ENCODE peak calls at places on chromosomes 12 and 14, in four cellular contexts. One of them, this sample, is unnamed.
A peak's percentile ranks its signal among the peaks of the same experiment; 100 is the strongest.

GRCh38 chr12:75329918-75330826 is at the start of gene CAPS2:
- DNase-seq in A549: peak; percentile 81
- DNase-seq in stimulated activated CD8-positive, alpha-beta memory T cell treated with anti-CD3 and anti-CD28 coated beads, Interleukin-2, amount 100 ng/mL, for 48 hours: peak; percentile 54
- DNase-seq in left kidney: peak; percentile 96
- DNase-seq in this sample: peak; percentile 64

GRCh38 chr14:104247336-104248202 is 109.2 kb downstream of the KIF26A start:
- DNase-seq in left kidney: no peak
- DNase-seq in stimulated activated CD8-positive, alpha-beta memory T cell treated with anti-CD3 and anti-CD28 coated beads, Interleukin-2, amount 100 ng/mL, for 48 hours: no peak
- DNase-seq in A549: no peak
- DNase-seq in this sample: no peak

GRCh38 chr12:29796823-29797263 is 13.1 kb upstream of the TMTC1 start:
- DNase-seq in left kidney: peak; percentile 44
- DNase-seq in A549: no peak
- DNase-seq in stimulated activated CD8-positive, alpha-beta memory T cell treated with anti-CD3 and anti-CD28 coated beads, Interleukin-2, amount 100 ng/mL, for 48 hours: no peak
- DNase-seq in this sample: peak; percentile 83

GRCh38 chr12:78933014-78933413 is 68.4 kb downstream of the SYT1 start:
- DNase-seq in left kidney: no peak
- DNase-seq in stimulated activated CD8-positive, alpha-beta memory T cell treated with anti-CD3 and anti-CD28 coated beads, Interleukin-2, amount 100 ng/mL, for 48 hours: no peak
- DNase-seq in A549: no peak
- DNase-seq in this sample: no peak

GRCh38 chr14:35221462-35221861 is 70.7 kb upstream of the PSMA6 start:
- DNase-seq in left kidney: no peak
- DNase-seq in A549: no peak
- DNase-seq in stimulated activated CD8-positive, alpha-beta memory T cell treated with anti-CD3 and anti-CD28 coated beads, Interleukin-2, amount 100 ng/mL, for 48 hours: no peak
- DNase-seq in this sample: no peak

GRCh38 chr12:13373131-13373530 is 176.6 kb downstream of the EMP1 start:
- DNase-seq in stimulated activated CD8-positive, alpha-beta memory T cell treated with anti-CD3 and anti-CD28 coated beads, Interleukin-2, amount 100 ng/mL, for 48 hours: no peak
- DNase-seq in A549: no peak
- DNase-seq in left kidney: no peak
- DNase-seq in this sample: no peak

GRCh38 chr14:95935228-95935822 is 58.7 kb downstream of the TUNAR start:
- DNase-seq in A549: no peak
- DNase-seq in stimulated activated CD8-positive, alpha-beta memory T cell treated with anti-CD3 and anti-CD28 coated beads, Interleukin-2, amount 100 ng/mL, for 48 hours: no peak
- DNase-seq in left kidney: peak; percentile 84
- DNase-seq in this sample: peak; percentile 0

GRCh38 chr14:87133073-87133815 is 859.7 kb downstream of the GALC start:
- DNase-seq in A549: no peak
- DNase-seq in stimulated activated CD8-positive, alpha-beta memory T cell treated with anti-CD3 and anti-CD28 coated beads, Interleukin-2, amount 100 ng/mL, for 48 hours: no peak
- DNase-seq in left kidney: peak; percentile 60
- DNase-seq in this sample: no peak

GRCh38 chr14:92676448-92677086 is 71.9 kb downstream of the LGMN start:
- DNase-seq in stimulated activated CD8-positive, alpha-beta memory T cell treated with anti-CD3 and anti-CD28 coated beads, Interleukin-2, amount 100 ng/mL, for 48 hours: no peak
- DNase-seq in left kidney: no peak
- DNase-seq in A549: no peak
- DNase-seq in this sample: no peak

GRCh38 chr12:123444396-123445026 is 8.0 kb upstream of the RILPL2 start:
- DNase-seq in left kidney: peak; percentile 21
- DNase-seq in stimulated activated CD8-positive, alpha-beta memory T cell treated with anti-CD3 and anti-CD28 coated beads, Interleukin-2, amount 100 ng/mL, for 48 hours: no peak
- DNase-seq in A549: peak; percentile 50
- DNase-seq in this sample: peak; percentile 80

GRCh38 chr14:77314539-77314938 is 6.1 kb downstream of the POMT2 start:
- DNase-seq in left kidney: no peak
- DNase-seq in stimulated activated CD8-positive, alpha-beta memory T cell treated with anti-CD3 and anti-CD28 coated beads, Interleukin-2, amount 100 ng/mL, for 48 hours: no peak
- DNase-seq in A549: no peak
- DNase-seq in this sample: no peak

GRCh38 chr12:39404000-39404399 is 38.9 kb downstream of the KIF21A start:
- DNase-seq in A549: no peak
- DNase-seq in stimulated activated CD8-positive, alpha-beta memory T cell treated with anti-CD3 and anti-CD28 coated beads, Interleukin-2, amount 100 ng/mL, for 48 hours: no peak
- DNase-seq in left kidney: no peak
- DNase-seq in this sample: no peak

GRCh38 chr14:55773984-55774581 is 194.1 kb downstream of the KTN1 start:
- DNase-seq in left kidney: no peak
- DNase-seq in stimulated activated CD8-positive, alpha-beta memory T cell treated with anti-CD3 and anti-CD28 coated beads, Interleukin-2, amount 100 ng/mL, for 48 hours: no peak
- DNase-seq in A549: no peak
- DNase-seq in this sample: no peak

GRCh38 chr12:122851820-122852219 is 16.6 kb downstream of the HIP1R start:
- DNase-seq in stimulated activated CD8-positive, alpha-beta memory T cell treated with anti-CD3 and anti-CD28 coated beads, Interleukin-2, amount 100 ng/mL, for 48 hours: no peak
- DNase-seq in A549: no peak
- DNase-seq in left kidney: no peak
- DNase-seq in this sample: peak; percentile 50

GRCh38 chr12:11765817-11766794 is 116.6 kb downstream of the ETV6 start:
- DNase-seq in left kidney: peak; percentile 80
- DNase-seq in A549: no peak
- DNase-seq in stimulated activated CD8-positive, alpha-beta memory T cell treated with anti-CD3 and anti-CD28 coated beads, Interleukin-2, amount 100 ng/mL, for 48 hours: peak; percentile 32
- DNase-seq in this sample: no peak